ENCODE peak calls at places on chromosomes 13 and 19, in ten cellular contexts. T is cardiac muscle cell; S is naive thymus-derived CD4-positive, alpha-beta T cell; J is BE2C; M is upper lobe of right lung; I is colonic mucosa; A is lung; P is SJSA1; U is thoracic aorta; Y is lower lobe of right lung. Z is an unnamed sample. For H3K4me1, the result is how much of the 10 kb centered on the place peaks cover.

GRCh38 chr13:114339779-114340534 is 25.7 kb downstream of the CHAMP1 start:
- DNase-seq in U (no peak), A (no peak), S (peak), Y (no peak), T (peak), J (peak), P (no peak), I (peak), M (no peak), Z (peak)

GRCh38 chr19:11987405-11988231 is 22.8 kb downstream of the ZNF763 start:
- DNase-seq in J (peak), S (peak), A (peak), U (peak), I (peak), P (peak), Y (peak), M (peak), T (peak), Z (peak)

GRCh38 chr19:4173479-4174211 is 8.7 kb downstream of the SIRT6 start:
- DNase-seq in M (no peak), A (no peak), Y (no peak), J (no peak), I (no peak), S (no peak), T (no peak), P (no peak), U (no peak), Z (no peak)

GRCh38 chr19:49014870-49015255 is 2.0 kb downstream of the LHB start:
- DNase-seq in S (no peak), A (no peak), M (no peak), I (no peak), Y (no peak), U (no peak), J (no peak), T (no peak), P (no peak), Z (no peak)

GRCh38 chr19:35332817-35333216 is 3.8 kb downstream of the CD22 start:
- DNase-seq in Y (no peak), T (no peak), P (no peak), U (no peak), M (no peak), S (peak), A (no peak), I (no peak), J (no peak), Z (no peak)

GRCh38 chr19:14354445-14354844 is 26.8 kb upstream of the ADGRE5 start:
- DNase-seq in Y (no peak), T (no peak), M (no peak), P (no peak), U (no peak), A (no peak), J (no peak), I (no peak), S (no peak), Z (no peak)

GRCh38 chr19:1882089-1882785 is 3.1 kb downstream of the ABHD17A start:
- DNase-seq in P (no peak), J (no peak), I (no peak), S (peak), Y (no peak), A (no peak), T (no peak), M (no peak), U (no peak), Z (no peak)

GRCh38 chr13:39210961-39211534 is 172.8 kb downstream of the NHLRC3 start:
- DNase-seq in S (no peak), U (no peak), P (no peak), M (no peak), T (no peak), J (no peak), I (no peak), A (no peak), Y (no peak), Z (peak)

GRCh38 chr19:6476155-6476895 is 5.3 kb downstream of the DENND1C start:
- DNase-seq in Y (peak), T (peak), A (peak), P (peak), U (no peak), S (peak), I (peak), J (peak), M (peak), Z (peak)

GRCh38 chr13:113082198-113083021 is 23.2 kb upstream of the F7 start:
- DNase-seq in M (no peak), Y (no peak), T (no peak), S (no peak), P (no peak), U (no peak), I (no peak), J (no peak), A (no peak), Z (no peak)

GRCh38 chr13:57698851-57699250 is 67.3 kb downstream of the PCDH17 start:
- DNase-seq in J (no peak), M (no peak), A (no peak), T (no peak), P (no peak), I (no peak), Y (no peak), S (no peak), U (no peak), Z (no peak)

GRCh38 chr19:10109528-10109927 is 2.0 kb upstream of the P2RY11 start:
- DNase-seq in T (no peak), I (no peak), U (no peak), J (no peak), S (no peak), P (no peak), Y (no peak), M (no peak), A (no peak), Z (no peak)

GRCh38 chr19:44113784-44114390 is 688 bp downstream of the ZNF225 start:
- DNase-seq in P (no peak), A (peak), T (no peak), J (no peak), S (peak), U (no peak), M (no peak), Y (no peak), I (peak), Z (peak)

GRCh38 chr13:24274452-24274971 is 34.9 kb upstream of the C1QTNF9 start:
- DNase-seq in M (peak), A (no peak), S (peak), I (no peak), T (peak), P (no peak), J (no peak), U (no peak), Y (no peak), Z (peak)
- H3K4me1 ChIP-seq in M (half or more), A (under half), S (half or more), I (under half), T (under half), P (under half), J (under half), U (under half), Y (half or more), Z (under half)

GRCh38 chr19:38842439-38843174 is 7.2 kb downstream of the HNRNPL start:
- DNase-seq in T (no peak), I (no peak), J (no peak), M (no peak), S (peak), A (no peak), U (no peak), P (no peak), Y (no peak), Z (no peak)

GRCh38 chr19:38841787-38842438 is 7.9 kb downstream of the HNRNPL start:
- DNase-seq in Y (no peak), M (no peak), I (no peak), J (no peak), T (no peak), P (no peak), S (peak), U (no peak), A (no peak), Z (no peak)

GRCh38 chr19:38839816-38840582 is 8.4 kb upstream of the ECH1 start:
- DNase-seq in S (no peak), I (no peak), P (no peak), J (peak), U (no peak), Y (no peak), A (no peak), T (no peak), M (no peak), Z (peak)

GRCh38 chr19:38840583-38840968 is 9.0 kb upstream of the ECH1 start:
- DNase-seq in M (no peak), A (no peak), T (no peak), Y (no peak), P (no peak), S (no peak), J (peak), I (no peak), U (no peak), Z (no peak)

DNA sequence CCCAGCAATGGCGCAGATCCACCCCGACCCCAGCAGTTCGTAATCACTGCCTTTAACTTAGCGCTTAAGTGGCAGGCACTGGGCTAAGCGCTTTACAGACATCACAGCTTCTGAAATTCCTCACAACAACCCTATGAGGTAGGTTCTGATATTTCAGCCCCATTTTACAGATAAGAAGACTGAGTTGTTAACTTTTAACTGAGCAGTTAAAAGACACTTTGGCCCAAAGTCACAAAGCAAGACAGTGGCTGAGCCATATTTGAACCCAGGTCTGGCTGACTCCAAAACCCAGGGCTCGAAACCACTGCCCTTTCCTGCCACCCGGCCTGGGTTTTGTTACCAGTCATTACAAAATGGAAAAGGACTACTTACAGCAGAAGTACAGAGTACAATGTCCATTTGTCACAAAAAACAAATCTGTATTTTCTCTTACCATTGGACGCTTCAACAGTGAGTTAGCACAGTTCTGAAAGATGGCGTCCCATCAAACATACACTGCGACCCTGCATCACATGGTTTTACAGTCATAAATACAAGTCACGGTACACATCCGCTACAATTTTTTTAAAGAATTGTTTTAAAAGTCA is 8.5 kb downstream of the HNRNPL start:
- DNase-seq in U (no peak), Y (no peak), J (no peak), T (no peak), P (no peak), S (no peak), I (no peak), A (no peak), M (no peak), Z (no peak)
- H3K4me1 ChIP-seq in U (under half), Y (under half), J (under half), T (under half), P (under half), S (half or more), I (under half), A (under half), M (under half), Z (under half)

DNA sequence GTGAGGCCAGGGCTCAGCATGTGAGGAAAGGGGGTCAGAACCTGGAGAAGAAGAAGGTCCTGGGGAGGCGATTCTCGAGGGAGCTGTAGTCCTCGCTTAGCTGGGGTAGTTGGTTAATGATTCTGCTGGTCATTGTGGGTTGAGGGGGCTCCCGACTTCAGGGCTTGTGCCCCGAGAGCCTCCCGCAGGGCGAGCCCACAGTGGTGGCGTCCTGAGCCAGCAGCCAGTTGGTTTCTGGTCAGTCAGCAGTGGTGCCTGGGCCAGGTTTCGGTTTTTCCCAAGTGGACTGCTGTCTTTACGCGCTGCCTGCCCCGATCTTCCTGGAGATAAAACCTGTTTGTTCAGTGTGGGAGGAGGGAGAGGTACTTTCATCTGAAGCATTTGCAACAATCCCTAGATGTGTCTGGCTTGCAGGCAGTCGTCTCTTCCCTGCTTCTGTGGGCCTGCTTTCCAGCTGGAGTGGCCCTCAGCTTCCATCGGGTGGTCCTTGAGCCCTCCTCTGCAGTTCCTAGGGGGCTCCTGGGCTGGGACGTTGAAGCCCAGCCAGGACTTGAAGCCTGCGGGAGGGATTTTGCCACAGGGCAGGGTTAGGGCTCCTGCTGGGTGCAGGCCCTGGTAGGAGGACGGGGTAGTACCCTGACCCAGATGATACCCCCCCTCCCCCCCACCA is 3.2 kb downstream of the PTBP1 start:
- DNase-seq in M (no peak), S (no peak), A (no peak), Y (no peak), J (peak), I (peak), P (peak), T (peak), U (no peak), Z (peak)
- H3K4me1 ChIP-seq in M (half or more), S (under half), A (under half), Y (half or more), J (under half), I (under half), P (under half), T (under half), U (half or more), Z (under half)

GRCh38 chr13:30138511-30138910 is 168.8 kb downstream of the KATNAL1 start:
- DNase-seq in S (no peak), I (no peak), Y (no peak), M (no peak), T (no peak), J (no peak), U (no peak), P (no peak), A (no peak), Z (no peak)
- H3K4me1 ChIP-seq in S (under half), I (under half), Y (under half), M (under half), T (under half), J (under half), U (under half), P (under half), A (under half), Z (under half)